ENCODE peak calls at places on chromosomes 3 and 15, in nine cellular contexts. I is mesothelial cell of epicardium, U is heart left ventricle, P is PC-3, L is IMR-90, E is WTC11, Y is fibroblast of pulmonary artery, A is sigmoid colon, X is body of pancreas. H is an unnamed sample.

GRCh38 chr3:186826978-186827857 is 15.3 kb upstream of the ADIPOQ start:
- DNase-seq in A (peak; percentile 84), L (peak; percentile 72), U (peak; percentile 88), X (peak; percentile 85), P (peak; percentile 92), I (peak; percentile 77), Y (peak; percentile 81), E (peak; percentile 82), H (peak; percentile 48)

GRCh38 chr15:42427429-42428223 is 63.3 kb downstream of the ZNF106 start:
- DNase-seq in L (peak; percentile 95), P (peak; percentile 12), A (no peak), E (no peak), U (no peak), X (no peak), I (no peak), Y (peak; percentile 68), H (peak; percentile 92)

GRCh38 chr3:115248274-115248673 is 101.2 kb upstream of the ZBTB20 start:
- DNase-seq in X (no peak), I (no peak), P (peak; percentile 75), U (no peak), E (no peak), A (no peak), Y (peak; percentile 49), L (peak; percentile 73), H (peak; percentile 47)

GRCh38 chr15:47185222-47185800 is 532.0 kb upstream of the SEMA6D start:
- DNase-seq in Y (no peak), X (no peak), I (no peak), L (peak; percentile 0), P (no peak), U (no peak), A (no peak), E (no peak), H (no peak)

GRCh38 chr3:132513057-132513456 is 84.0 kb upstream of the ACKR4 start:
- DNase-seq in P (no peak), L (no peak), Y (no peak), E (no peak), X (no peak), U (no peak), I (no peak), A (no peak), H (no peak)

GRCh38 chr15:47294765-47295259 is 422.5 kb upstream of the SEMA6D start:
- DNase-seq in X (no peak), A (no peak), U (no peak), E (no peak), P (no peak), I (no peak), Y (peak; percentile 21), L (no peak), H (no peak)

GRCh38 chr3:115401891-115402501 is 221.3 kb upstream of the GAP43 start:
- DNase-seq in U (no peak), A (no peak), Y (peak; percentile 80), X (no peak), I (no peak), L (peak; percentile 86), E (no peak), P (peak; percentile 27), H (peak; percentile 68)

GRCh38 chr3:10192953-10193691 is 28.4 kb downstream of the IRAK2 start:
- DNase-seq in A (no peak), Y (peak; percentile 89), I (no peak), L (peak; percentile 96), U (no peak), X (peak; percentile 34), E (peak; percentile 32), P (peak; percentile 96), H (peak; percentile 95)

GRCh38 chr3:102069211-102069662 is 219.9 kb downstream of the NFKBIZ start:
- DNase-seq in P (peak; percentile 77), U (no peak), Y (peak; percentile 89), I (no peak), L (peak; percentile 91), E (no peak), A (no peak), X (no peak), H (peak; percentile 64)

GRCh38 chr15:39668457-39668856 is 87.6 kb downstream of the THBS1 start:
- DNase-seq in U (no peak), X (no peak), E (no peak), L (no peak), A (no peak), Y (no peak), P (no peak), I (no peak), H (no peak)

GRCh38 chr3:146468234-146468931 is 978 bp downstream of the PLSCR2 start:
- DNase-seq in P (peak; percentile 59), E (no peak), I (no peak), U (no peak), Y (peak; percentile 42), A (no peak), X (peak; percentile 41), L (peak; percentile 10), H (peak; percentile 13)

GRCh38 chr3:150763841-150764483 is 993 bp upstream of the SIAH2 start:
- DNase-seq in I (no peak), A (peak; percentile 87), X (peak; percentile 81), Y (peak; percentile 63), U (peak; percentile 81), L (peak; percentile 54), P (peak; percentile 63), E (peak; percentile 47), H (peak; percentile 48)

GRCh38 chr15:38758001-38758400 is 193.4 kb upstream of the RASGRP1 start:
- DNase-seq in Y (peak; percentile 68), I (no peak), E (no peak), A (no peak), X (no peak), P (peak; percentile 48), L (peak; percentile 76), U (no peak), H (peak; percentile 79)

GRCh38 chr3:4885322-4885721 is 93.9 kb upstream of the BHLHE40 start:
- DNase-seq in Y (peak; percentile 86), X (no peak), I (no peak), A (no peak), L (no peak), E (no peak), U (no peak), P (peak; percentile 16), H (no peak)

DNA sequence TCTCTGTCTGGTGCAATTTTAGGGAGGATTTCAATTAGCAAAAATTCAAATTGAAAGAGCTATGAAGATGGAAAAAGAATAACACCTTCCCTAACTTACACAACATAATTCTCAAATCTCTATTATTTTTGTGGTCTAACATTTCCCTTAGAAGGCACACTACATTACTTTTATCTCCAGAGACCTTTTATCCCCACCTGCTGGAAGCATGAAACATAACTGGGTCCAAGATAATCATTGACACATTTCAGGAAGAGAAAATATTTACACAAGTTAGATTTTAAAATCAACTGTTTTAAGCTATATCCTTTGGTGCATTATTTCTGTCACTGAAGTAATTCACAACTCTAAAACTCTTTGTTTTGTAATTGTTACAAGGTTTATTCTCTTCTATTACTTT is 779.5 kb downstream of the ROBO1 start:
- DNase-seq in U (no peak), Y (peak; percentile 53), L (peak; percentile 46), P (peak; percentile 51), X (no peak), I (no peak), A (no peak), E (no peak), H (peak; percentile 14)
- TF ChIP-seq CTCF in U (peak; percentile 21), Y (peak; percentile 56), L (peak; percentile 54), P (peak; percentile 71), X (peak; percentile 17), I (peak; percentile 42), A (no peak), E (no peak), H (peak; percentile 76)

GRCh38 chr3:57756528-57757401 is 656 bp downstream of the SLMAP start:
- DNase-seq in Y (peak; percentile 62), A (peak; percentile 81), X (peak; percentile 49), P (peak; percentile 83), U (peak; percentile 57), L (peak; percentile 74), E (peak; percentile 33), I (peak; percentile 27), H (peak; percentile 63)

GRCh38 chr3:57757642-57758297 is 1.7 kb downstream of the SLMAP start:
- DNase-seq in P (peak; percentile 44), I (no peak), E (no peak), Y (peak; percentile 22), A (no peak), L (peak; percentile 28), X (peak; percentile 16), U (no peak), H (no peak)

GRCh38 chr3:57753016-57753415 is 3.1 kb upstream of the SLMAP start:
- DNase-seq in P (no peak), A (no peak), L (no peak), Y (no peak), I (no peak), U (no peak), E (no peak), X (no peak), H (no peak)

GRCh38 chr3:57756022-57756527 is at the start of gene SLMAP:
- DNase-seq in L (peak; percentile 96), A (peak; percentile 99), Y (peak; percentile 98), U (peak; percentile 98), I (peak; percentile 89), E (peak; percentile 94), X (peak; percentile 97), P (peak; percentile 98), H (peak; percentile 97)

GRCh38 chr3:57755368-57756021 is 614 bp upstream of the SLMAP start:
- DNase-seq in X (peak; percentile 71), A (peak; percentile 73), E (peak; percentile 20), P (peak; percentile 79), U (peak; percentile 58), L (peak; percentile 38), I (no peak), Y (peak; percentile 64), H (peak; percentile 42)
- TF ChIP-seq CTCF in X (peak; percentile 53), A (no peak), E (no peak), P (peak; percentile 30), U (no peak), L (no peak), I (peak; percentile 41), Y (peak; percentile 23), H (peak; percentile 47)

DNA sequence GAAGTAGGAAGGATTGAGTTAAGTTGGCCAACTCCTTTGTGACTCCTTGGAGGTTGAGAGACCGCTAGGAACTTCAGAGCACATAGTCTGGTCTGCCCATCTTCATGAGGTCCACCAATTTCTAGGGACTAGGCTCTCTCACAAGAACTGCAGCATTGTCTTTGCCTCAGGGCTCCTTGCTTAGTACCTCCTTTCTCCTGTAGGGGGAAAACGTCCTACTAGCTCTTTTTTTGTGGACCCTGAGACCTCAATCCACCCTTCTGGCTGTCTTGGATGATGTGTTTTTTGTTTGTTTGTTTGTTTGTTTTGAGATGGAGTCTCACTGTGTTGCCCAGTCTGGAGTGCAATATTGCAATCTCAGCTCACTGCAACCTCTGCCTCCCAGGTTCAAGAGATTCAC is 21.6 kb downstream of the REC114 start:
- DNase-seq in L (no peak), I (no peak), U (no peak), P (peak; percentile 17), A (no peak), X (no peak), E (peak; percentile 20), Y (no peak), H (no peak)
- TF ChIP-seq CTCF in L (no peak), I (peak; percentile 33), U (no peak), P (peak; percentile 31), A (no peak), X (no peak), E (peak; percentile 48), Y (peak; percentile 15), H (peak; percentile 46)

DNA sequence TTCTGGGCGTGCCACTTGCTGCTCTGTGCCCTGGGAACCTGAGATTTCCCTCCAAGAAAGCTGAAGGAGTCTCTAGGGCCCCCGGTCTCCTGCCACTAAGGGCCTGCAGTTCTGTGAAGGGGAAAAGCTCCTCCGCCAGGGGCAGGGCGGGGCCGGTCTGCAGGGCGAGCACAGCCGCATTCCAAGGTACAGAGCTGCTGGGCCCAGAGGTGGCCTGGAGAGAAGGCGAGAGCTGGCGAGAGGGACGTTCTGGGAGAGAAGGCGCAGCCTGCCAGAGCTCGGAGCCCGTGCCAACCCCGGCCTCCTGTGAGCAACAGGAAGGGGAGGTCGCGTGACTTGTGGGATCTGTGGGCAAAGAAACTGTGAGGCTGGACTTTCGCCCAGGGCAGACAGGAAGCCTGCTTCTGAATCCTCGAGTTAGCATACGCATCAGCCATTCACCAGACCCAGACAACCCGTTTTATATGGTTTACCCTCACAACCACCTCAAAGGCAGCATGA is 500.4 kb downstream of the SHQ1 start:
- DNase-seq in Y (peak; percentile 89), L (no peak), E (peak; percentile 66), U (peak; percentile 89), A (peak; percentile 95), P (peak; percentile 55), I (no peak), X (peak; percentile 61), H (no peak)
- TF ChIP-seq CTCF in Y (no peak), L (no peak), E (no peak), U (peak; percentile 30), A (no peak), P (no peak), I (no peak), X (no peak), H (no peak)

H was measured in HFFc6.